ENCODE peak calls at places on chromosomes 7 and 10, in five cellular contexts. One of them, this sample, is unnamed.

GRCh38 chr7:135950972-135951371 is 26.2 kb downstream of the MTPN start:
- DNase-seq in tibial artery: no peak
- DNase-seq in right lobe of liver: no peak
- DNase-seq in NCI-H1694: no peak
- DNase-seq in activated T-cell treated with anti-CD3 and anti-CD28 coated beads for 24 hours: no peak
- DNase-seq in this sample: no peak

GRCh38 chr7:17558558-17559332 is 260.3 kb downstream of the AHR start:
- DNase-seq in tibial artery: no peak
- DNase-seq in right lobe of liver: no peak
- DNase-seq in NCI-H1694: no peak
- DNase-seq in activated T-cell treated with anti-CD3 and anti-CD28 coated beads for 24 hours: no peak
- DNase-seq in this sample: peak; percentile 25

GRCh38 chr10:77915299-77916105 is 11.1 kb downstream of the DLG5 start:
- DNase-seq in tibial artery: no peak
- DNase-seq in right lobe of liver: no peak
- DNase-seq in NCI-H1694: no peak
- DNase-seq in activated T-cell treated with anti-CD3 and anti-CD28 coated beads for 24 hours: no peak
- DNase-seq in this sample: no peak

GRCh38 chr10:80945267-80945880 is 407.7 kb downstream of the SH2D4B start:
- DNase-seq in tibial artery: no peak
- DNase-seq in right lobe of liver: no peak
- DNase-seq in NCI-H1694: no peak
- DNase-seq in activated T-cell treated with anti-CD3 and anti-CD28 coated beads for 24 hours: no peak
- DNase-seq in this sample: no peak

GRCh38 chr7:85659364-85659763 is 472.5 kb upstream of the SEMA3D start:
- DNase-seq in tibial artery: no peak
- DNase-seq in right lobe of liver: no peak
- DNase-seq in NCI-H1694: no peak
- DNase-seq in activated T-cell treated with anti-CD3 and anti-CD28 coated beads for 24 hours: no peak
- DNase-seq in this sample: no peak

GRCh38 chr7:127667017-127667670 is 15.2 kb downstream of the SND1 start:
- DNase-seq in tibial artery: no peak
- DNase-seq in right lobe of liver: no peak
- DNase-seq in NCI-H1694: no peak
- DNase-seq in activated T-cell treated with anti-CD3 and anti-CD28 coated beads for 24 hours: no peak
- DNase-seq in this sample: no peak

GRCh38 chr7:2722591-2722990 is 34.6 kb downstream of the AMZ1 start:
- DNase-seq in tibial artery: peak; percentile 23
- DNase-seq in right lobe of liver: no peak
- DNase-seq in NCI-H1694: no peak
- DNase-seq in activated T-cell treated with anti-CD3 and anti-CD28 coated beads for 24 hours: no peak
- DNase-seq in this sample: no peak

GRCh38 chr10:69862882-69863530 is 61.3 kb downstream of the COL13A1 start:
- DNase-seq in tibial artery: no peak
- DNase-seq in right lobe of liver: no peak
- DNase-seq in NCI-H1694: no peak
- DNase-seq in activated T-cell treated with anti-CD3 and anti-CD28 coated beads for 24 hours: no peak
- DNase-seq in this sample: peak; percentile 31

GRCh38 chr10:116430288-116430687 is 2.6 kb downstream of the PNLIPRP3 start:
- DNase-seq in tibial artery: no peak
- DNase-seq in right lobe of liver: no peak
- DNase-seq in NCI-H1694: no peak
- DNase-seq in activated T-cell treated with anti-CD3 and anti-CD28 coated beads for 24 hours: no peak
- DNase-seq in this sample: no peak

GRCh38 chr10:58266003-58266825 is 1.5 kb downstream of the IPMK start:
- DNase-seq in tibial artery: no peak
- DNase-seq in right lobe of liver: no peak
- DNase-seq in NCI-H1694: no peak
- DNase-seq in activated T-cell treated with anti-CD3 and anti-CD28 coated beads for 24 hours: peak; percentile 23
- DNase-seq in this sample: no peak

GRCh38 chr10:14707441-14707840 is 67.3 kb downstream of the FAM107B start:
- DNase-seq in tibial artery: no peak
- DNase-seq in right lobe of liver: no peak
- DNase-seq in NCI-H1694: no peak
- DNase-seq in activated T-cell treated with anti-CD3 and anti-CD28 coated beads for 24 hours: no peak
- DNase-seq in this sample: no peak

GRCh38 chr10:10680496-10680895 is 337.2 kb upstream of the CELF2 start:
- DNase-seq in tibial artery: no peak
- DNase-seq in right lobe of liver: no peak
- DNase-seq in NCI-H1694: no peak
- DNase-seq in activated T-cell treated with anti-CD3 and anti-CD28 coated beads for 24 hours: no peak
- DNase-seq in this sample: no peak